ENCODE peak calls at places on chromosomes 5 and 9, in five cellular contexts. One of them, this sample, is unnamed.

GRCh38 chr5:52988335-52989024 is 672 bp upstream of the ITGA2 start:
- DNase-seq in IMR-90: no peak
- DNase-seq in HCT116: peak
- DNase-seq in tibial artery: no peak
- DNase-seq in colonic mucosa: no peak
- DNase-seq in this sample: no peak

GRCh38 chr5:175470756-175471155 is 7.6 kb upstream of the SFXN1 start:
- DNase-seq in IMR-90: peak
- DNase-seq in HCT116: no peak
- DNase-seq in tibial artery: no peak
- DNase-seq in colonic mucosa: no peak
- DNase-seq in this sample: no peak

GRCh38 chr9:87850405-87850804 is 32.3 kb upstream of the SPATA31E1 start:
- DNase-seq in IMR-90: peak
- DNase-seq in HCT116: no peak
- DNase-seq in tibial artery: no peak
- DNase-seq in colonic mucosa: no peak
- DNase-seq in this sample: no peak

GRCh38 chr5:177491429-177491945 is 5.9 kb downstream of the PDLIM7 start:
- DNase-seq in IMR-90: no peak
- DNase-seq in HCT116: no peak
- DNase-seq in tibial artery: peak
- DNase-seq in colonic mucosa: no peak
- DNase-seq in this sample: no peak

GRCh38 chr9:81661339-81661738 is 28.0 kb downstream of the TLE1 start:
- DNase-seq in IMR-90: no peak
- DNase-seq in HCT116: no peak
- DNase-seq in tibial artery: no peak
- DNase-seq in colonic mucosa: peak
- DNase-seq in this sample: no peak

GRCh38 chr5:16787278-16787677 is 148.8 kb downstream of the MYO10 start:
- DNase-seq in IMR-90: no peak
- DNase-seq in HCT116: no peak
- DNase-seq in tibial artery: no peak
- DNase-seq in colonic mucosa: no peak
- DNase-seq in this sample: no peak

GRCh38 chr5:79295096-79295495 is 59.2 kb downstream of the JMY start:
- DNase-seq in IMR-90: no peak
- DNase-seq in HCT116: no peak
- DNase-seq in tibial artery: no peak
- DNase-seq in colonic mucosa: no peak
- DNase-seq in this sample: no peak

GRCh38 chr5:81852277-81853004 is 101.5 kb upstream of the SSBP2 start:
- DNase-seq in IMR-90: peak
- DNase-seq in HCT116: peak
- DNase-seq in tibial artery: no peak
- DNase-seq in colonic mucosa: peak
- DNase-seq in this sample: peak

GRCh38 chr5:117812866-117813265 is 1175.5 kb downstream of the DTWD2 start:
- DNase-seq in IMR-90: no peak
- DNase-seq in HCT116: no peak
- DNase-seq in tibial artery: no peak
- DNase-seq in colonic mucosa: no peak
- DNase-seq in this sample: no peak

GRCh38 chr5:5497132-5497748 is 74.8 kb downstream of the ICE1 start:
- DNase-seq in IMR-90: peak
- DNase-seq in HCT116: peak
- DNase-seq in tibial artery: peak
- DNase-seq in colonic mucosa: peak
- DNase-seq in this sample: no peak

GRCh38 chr9:130042931-130043653 is at the start of gene FNBP1:
- DNase-seq in IMR-90: peak
- DNase-seq in HCT116: no peak
- DNase-seq in tibial artery: peak
- DNase-seq in colonic mucosa: peak
- DNase-seq in this sample: peak

GRCh38 chr9:101117091-101117490 is 88.6 kb downstream of the PLPPR1 start:
- DNase-seq in IMR-90: no peak
- DNase-seq in HCT116: no peak
- DNase-seq in tibial artery: no peak
- DNase-seq in colonic mucosa: no peak
- DNase-seq in this sample: no peak

GRCh38 chr9:114141553-114142548 is 13.5 kb upstream of the COL27A1 start:
- DNase-seq in IMR-90: peak
- DNase-seq in HCT116: no peak
- DNase-seq in tibial artery: no peak
- DNase-seq in colonic mucosa: no peak
- DNase-seq in this sample: no peak

GRCh38 chr5:154757647-154758406 is 2.6 kb downstream of the LARP1 start:
- DNase-seq in IMR-90: peak
- DNase-seq in HCT116: no peak
- DNase-seq in tibial artery: no peak
- DNase-seq in colonic mucosa: no peak
- DNase-seq in this sample: no peak

GRCh38 chr9:20604561-20604960 is 17.7 kb downstream of the MLLT3 start:
- DNase-seq in IMR-90: peak
- DNase-seq in HCT116: no peak
- DNase-seq in tibial artery: no peak
- DNase-seq in colonic mucosa: no peak
- DNase-seq in this sample: no peak

GRCh38 chr9:15144567-15145174 is 162.3 kb downstream of the TTC39B start:
- DNase-seq in IMR-90: no peak
- DNase-seq in HCT116: peak
- DNase-seq in tibial artery: no peak
- DNase-seq in colonic mucosa: no peak
- DNase-seq in this sample: no peak

GRCh38 chr9:83708515-83709158 is 879 bp upstream of the UBQLN1 start:
- DNase-seq in IMR-90: peak
- DNase-seq in HCT116: peak
- DNase-seq in tibial artery: peak
- DNase-seq in colonic mucosa: peak
- DNase-seq in this sample: peak

GRCh38 chr5:129906177-129906887 is 2.1 kb downstream of the CHSY3 start:
- DNase-seq in IMR-90: no peak
- DNase-seq in HCT116: no peak
- DNase-seq in tibial artery: no peak
- DNase-seq in colonic mucosa: peak
- DNase-seq in this sample: no peak

GRCh38 chr5:58927174-58927573 is 344.3 kb downstream of the RAB3C start:
- DNase-seq in IMR-90: no peak
- DNase-seq in HCT116: no peak
- DNase-seq in tibial artery: no peak
- DNase-seq in colonic mucosa: no peak
- DNase-seq in this sample: no peak

GRCh38 chr9:122336836-122337560 is 33.8 kb upstream of the PTGS1 start:
- DNase-seq in IMR-90: no peak
- DNase-seq in HCT116: no peak
- DNase-seq in tibial artery: no peak
- DNase-seq in colonic mucosa: no peak
- DNase-seq in this sample: no peak

GRCh38 chr5:124980174-124980941 is 233.9 kb upstream of the ZNF608 start:
- DNase-seq in IMR-90: no peak
- DNase-seq in HCT116: no peak
- DNase-seq in tibial artery: no peak
- DNase-seq in colonic mucosa: no peak
- DNase-seq in this sample: no peak

GRCh38 chr5:33439905-33440481 is 772 bp upstream of the TARS1 start:
- DNase-seq in IMR-90: no peak
- DNase-seq in HCT116: no peak
- DNase-seq in tibial artery: no peak
- DNase-seq in colonic mucosa: no peak
- DNase-seq in this sample: no peak

GRCh38 chr9:117247271-117247670 is 167.6 kb downstream of the ASTN2 start:
- DNase-seq in IMR-90: no peak
- DNase-seq in HCT116: no peak
- DNase-seq in tibial artery: no peak
- DNase-seq in colonic mucosa: no peak
- DNase-seq in this sample: no peak

GRCh38 chr9:136698681-136699246 is 11.5 kb upstream of the AGPAT2 start:
- DNase-seq in IMR-90: no peak
- DNase-seq in HCT116: no peak
- DNase-seq in tibial artery: no peak
- DNase-seq in colonic mucosa: no peak
- DNase-seq in this sample: no peak

DNA sequence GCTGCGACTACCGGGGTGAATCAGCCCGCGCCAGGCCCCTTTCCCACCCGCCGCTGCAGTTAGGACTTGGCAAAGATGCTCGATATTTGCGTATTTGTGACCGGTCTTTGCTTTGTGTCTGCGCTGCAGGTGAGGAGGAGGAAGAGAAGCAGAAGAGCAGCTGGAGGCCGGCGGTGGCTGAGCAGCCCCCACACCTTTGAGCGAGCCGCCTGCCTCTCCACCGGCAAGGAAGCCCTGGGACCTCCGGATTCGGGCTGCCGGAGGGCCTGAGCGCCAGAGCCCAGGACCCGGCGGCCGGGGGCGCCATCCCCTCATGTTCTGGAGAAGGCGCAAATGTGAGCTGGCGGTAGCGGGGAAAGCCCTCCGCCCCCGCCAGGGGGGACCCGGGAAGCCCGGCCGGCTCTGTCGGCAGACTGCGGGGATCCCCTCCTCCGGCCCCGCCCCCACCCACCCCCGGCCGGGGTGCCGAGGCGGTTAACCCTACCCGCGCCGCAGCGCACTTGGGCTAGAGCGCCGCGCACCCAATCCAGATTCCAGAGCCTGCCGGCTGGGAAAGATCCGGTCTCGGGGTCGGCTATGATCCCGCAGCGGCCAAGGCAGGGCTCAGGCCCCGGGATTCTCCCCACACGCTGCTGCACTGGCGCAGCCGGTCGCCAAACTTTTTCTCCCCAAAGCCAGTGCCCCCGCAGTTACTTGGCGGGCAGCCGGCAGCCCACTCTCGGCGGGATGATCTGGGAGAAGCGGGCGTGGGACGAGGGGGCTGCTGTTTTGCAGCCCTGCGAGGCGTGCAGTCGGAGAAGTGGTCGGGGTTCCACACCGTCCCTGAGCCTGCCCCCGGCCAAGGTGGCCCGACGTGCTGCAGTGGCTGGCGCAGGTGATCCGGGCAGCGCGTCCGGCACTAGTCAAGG is 800 bp upstream of the KCNN2 start:
- DNase-seq in IMR-90: peak
- DNase-seq in HCT116: no peak
- DNase-seq in tibial artery: no peak
- DNase-seq in colonic mucosa: peak
- DNase-seq in this sample: no peak
- H3K27ac ChIP-seq in IMR-90: no peak
- H3K27ac ChIP-seq in HCT116: no peak
- H3K27ac ChIP-seq in tibial artery: no peak
- H3K27ac ChIP-seq in colonic mucosa: no peak
- H3K27ac ChIP-seq in this sample: peak

DNA sequence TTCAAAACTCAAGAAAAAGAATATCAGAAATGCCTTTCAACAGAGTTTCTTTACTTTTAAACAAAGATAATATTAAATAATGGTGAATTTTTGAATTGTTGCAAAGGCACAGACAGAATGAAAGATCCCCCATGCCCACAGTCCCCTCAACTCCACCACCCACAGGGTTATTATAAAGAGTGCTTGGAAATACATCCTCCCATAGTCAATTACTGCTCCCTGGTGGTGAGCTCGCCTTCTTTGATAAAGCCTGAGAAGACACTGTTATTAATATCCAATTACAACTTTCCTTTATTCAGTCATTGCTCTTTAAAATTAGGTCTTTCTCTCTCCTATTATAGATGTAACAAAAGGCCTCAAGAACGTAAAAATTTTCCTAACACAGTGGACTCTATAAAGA is 490.2 kb upstream of the RORB start:
- DNase-seq in IMR-90: no peak
- DNase-seq in HCT116: no peak
- DNase-seq in tibial artery: no peak
- DNase-seq in colonic mucosa: no peak
- DNase-seq in this sample: no peak
- TF ChIP-seq CTCF in IMR-90: no peak
- TF ChIP-seq CTCF in HCT116: no peak
- TF ChIP-seq CTCF in tibial artery: no peak
- TF ChIP-seq CTCF in colonic mucosa: no peak
- TF ChIP-seq CTCF in this sample: no peak

DNA sequence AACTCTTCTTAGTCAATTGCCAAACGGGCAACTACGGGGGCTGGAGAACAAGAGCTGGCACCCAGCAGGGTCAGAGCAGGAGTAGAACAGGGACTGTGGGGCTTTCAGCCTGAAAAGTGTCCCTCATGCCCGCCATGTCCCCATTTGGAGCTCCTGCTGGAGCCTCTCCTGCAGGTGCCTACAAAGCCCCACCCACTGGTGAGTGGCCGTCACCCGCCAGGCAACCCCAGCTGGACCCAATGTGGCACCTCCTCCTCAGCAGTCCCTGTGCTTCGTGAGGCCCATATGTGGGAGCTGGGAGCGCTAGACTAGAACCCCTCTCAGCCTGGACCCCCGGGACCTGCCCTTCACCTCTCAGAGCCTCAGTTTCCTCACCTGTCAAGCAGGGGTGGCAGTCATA is 40.9 kb downstream of the VAV2 start:
- DNase-seq in IMR-90: no peak
- DNase-seq in HCT116: no peak
- DNase-seq in tibial artery: no peak
- DNase-seq in colonic mucosa: no peak
- DNase-seq in this sample: peak
- H3K27ac ChIP-seq in IMR-90: no peak
- H3K27ac ChIP-seq in HCT116: no peak
- H3K27ac ChIP-seq in tibial artery: no peak
- H3K27ac ChIP-seq in colonic mucosa: no peak
- H3K27ac ChIP-seq in this sample: peak

GRCh38 chr9:36980148-36980974 is 53.7 kb downstream of the PAX5 start:
- DNase-seq in IMR-90: no peak
- DNase-seq in HCT116: peak
- DNase-seq in tibial artery: no peak
- DNase-seq in colonic mucosa: no peak
- DNase-seq in this sample: no peak
- TF ChIP-seq CTCF in IMR-90: no peak
- TF ChIP-seq CTCF in HCT116: peak
- TF ChIP-seq CTCF in tibial artery: no peak
- TF ChIP-seq CTCF in colonic mucosa: no peak
- TF ChIP-seq CTCF in this sample: no peak

GRCh38 chr5:132460835-132461230 is 29.7 kb downstream of the IRF1 start:
- DNase-seq in IMR-90: no peak
- DNase-seq in HCT116: no peak
- DNase-seq in tibial artery: peak
- DNase-seq in colonic mucosa: no peak
- DNase-seq in this sample: no peak
- H3K27ac ChIP-seq in IMR-90: no peak
- H3K27ac ChIP-seq in HCT116: no peak
- H3K27ac ChIP-seq in tibial artery: no peak
- H3K27ac ChIP-seq in colonic mucosa: peak
- H3K27ac ChIP-seq in this sample: peak

This sample was measured in lower lobe of right lung.